ENCODE peak calls at places on chromosomes 2 and 18, in seven cellular contexts. One of them, this sample, is unnamed.
A peak's percentile ranks its signal among the peaks of the same experiment; 100 is the strongest.

GRCh38 chr2:38731090-38731489 is 20.1 kb downstream of the SRSF7 start:
- DNase-seq in PC-3: no peak
- DNase-seq in BJ: no peak
- DNase-seq in effector memory CD4-positive, alpha-beta T cell: no peak
- DNase-seq in mammary epithelial cell: no peak
- DNase-seq in CD8-positive, alpha-beta T cell: no peak
- DNase-seq in H1: no peak
- DNase-seq in this sample: no peak

GRCh38 chr2:42864641-42865280 is 72.4 kb upstream of the HAAO start:
- DNase-seq in PC-3: no peak
- DNase-seq in CD8-positive, alpha-beta T cell: no peak
- DNase-seq in BJ: no peak
- DNase-seq in mammary epithelial cell: no peak
- DNase-seq in effector memory CD4-positive, alpha-beta T cell: no peak
- DNase-seq in H1: no peak
- DNase-seq in this sample: no peak

GRCh38 chr2:240645346-240646060 is 20.2 kb downstream of the GPR35 start:
- DNase-seq in BJ: no peak
- DNase-seq in effector memory CD4-positive, alpha-beta T cell: no peak
- DNase-seq in mammary epithelial cell: no peak
- DNase-seq in CD8-positive, alpha-beta T cell: no peak
- DNase-seq in PC-3: no peak
- DNase-seq in H1: no peak
- DNase-seq in this sample: no peak

GRCh38 chr2:5982217-5982910 is 290.2 kb downstream of the SOX11 start:
- DNase-seq in mammary epithelial cell: no peak
- DNase-seq in CD8-positive, alpha-beta T cell: no peak
- DNase-seq in BJ: no peak
- DNase-seq in effector memory CD4-positive, alpha-beta T cell: no peak
- DNase-seq in PC-3: no peak
- DNase-seq in H1: no peak
- DNase-seq in this sample: no peak

GRCh38 chr18:79404567-79404910 is 8.8 kb downstream of the NFATC1 start:
- DNase-seq in BJ: no peak
- DNase-seq in H1: no peak
- DNase-seq in effector memory CD4-positive, alpha-beta T cell: peak; percentile 40
- DNase-seq in mammary epithelial cell: no peak
- DNase-seq in CD8-positive, alpha-beta T cell: no peak
- DNase-seq in PC-3: peak; percentile 33
- DNase-seq in this sample: no peak

GRCh38 chr18:48939368-48940097 is 11.2 kb downstream of the SMAD7 start:
- DNase-seq in effector memory CD4-positive, alpha-beta T cell: no peak
- DNase-seq in CD8-positive, alpha-beta T cell: no peak
- DNase-seq in PC-3: no peak
- DNase-seq in BJ: no peak
- DNase-seq in mammary epithelial cell: no peak
- DNase-seq in H1: no peak
- DNase-seq in this sample: no peak

GRCh38 chr2:123165616-123166015 is 859.5 kb upstream of the CNTNAP5 start:
- DNase-seq in BJ: no peak
- DNase-seq in PC-3: no peak
- DNase-seq in effector memory CD4-positive, alpha-beta T cell: no peak
- DNase-seq in CD8-positive, alpha-beta T cell: no peak
- DNase-seq in H1: no peak
- DNase-seq in mammary epithelial cell: no peak
- DNase-seq in this sample: no peak

GRCh38 chr2:27094353-27094984 is 7.9 kb downstream of the KHK start:
- DNase-seq in CD8-positive, alpha-beta T cell: no peak
- DNase-seq in H1: no peak
- DNase-seq in effector memory CD4-positive, alpha-beta T cell: no peak
- DNase-seq in mammary epithelial cell: no peak
- DNase-seq in BJ: no peak
- DNase-seq in PC-3: no peak
- DNase-seq in this sample: no peak

GRCh38 chr2:215435261-215435808 is 533 bp downstream of the FN1 start:
- DNase-seq in CD8-positive, alpha-beta T cell: no peak
- DNase-seq in mammary epithelial cell: no peak
- DNase-seq in H1: no peak
- DNase-seq in effector memory CD4-positive, alpha-beta T cell: no peak
- DNase-seq in BJ: no peak
- DNase-seq in PC-3: peak; percentile 37
- DNase-seq in this sample: no peak

GRCh38 chr18:76686737-76687231 is 135.6 kb upstream of the ZNF236 start:
- DNase-seq in BJ: no peak
- DNase-seq in effector memory CD4-positive, alpha-beta T cell: no peak
- DNase-seq in CD8-positive, alpha-beta T cell: no peak
- DNase-seq in mammary epithelial cell: peak; percentile 63
- DNase-seq in PC-3: peak; percentile 70
- DNase-seq in H1: no peak
- DNase-seq in this sample: no peak

GRCh38 chr18:29457316-29457715 is 1280.4 kb upstream of the CDH2 start:
- DNase-seq in mammary epithelial cell: peak; percentile 74
- DNase-seq in effector memory CD4-positive, alpha-beta T cell: no peak
- DNase-seq in PC-3: peak; percentile 83
- DNase-seq in H1: no peak
- DNase-seq in BJ: no peak
- DNase-seq in CD8-positive, alpha-beta T cell: no peak
- DNase-seq in this sample: no peak

GRCh38 chr2:71884303-71885042 is 263.2 kb downstream of the CYP26B1 start:
- DNase-seq in effector memory CD4-positive, alpha-beta T cell: no peak
- DNase-seq in CD8-positive, alpha-beta T cell: no peak
- DNase-seq in BJ: no peak
- DNase-seq in PC-3: peak; percentile 89
- DNase-seq in mammary epithelial cell: peak; percentile 80
- DNase-seq in H1: no peak
- DNase-seq in this sample: no peak

GRCh38 chr2:191682148-191682547 is 4.2 kb downstream of the NABP1 start:
- DNase-seq in BJ: no peak
- DNase-seq in CD8-positive, alpha-beta T cell: no peak
- DNase-seq in H1: no peak
- DNase-seq in effector memory CD4-positive, alpha-beta T cell: no peak
- DNase-seq in mammary epithelial cell: no peak
- DNase-seq in PC-3: peak; percentile 31
- DNase-seq in this sample: no peak

GRCh38 chr2:201642579-201643215 is 606 bp downstream of the TMEM237 start:
- DNase-seq in H1: peak; percentile 39
- DNase-seq in mammary epithelial cell: peak; percentile 81
- DNase-seq in PC-3: peak; percentile 85
- DNase-seq in BJ: peak; percentile 39
- DNase-seq in effector memory CD4-positive, alpha-beta T cell: peak; percentile 74
- DNase-seq in CD8-positive, alpha-beta T cell: peak; percentile 78
- DNase-seq in this sample: peak; percentile 48

GRCh38 chr18:48310353-48310752 is 98.8 kb downstream of the ZBTB7C start:
- DNase-seq in BJ: no peak
- DNase-seq in CD8-positive, alpha-beta T cell: no peak
- DNase-seq in PC-3: no peak
- DNase-seq in H1: no peak
- DNase-seq in effector memory CD4-positive, alpha-beta T cell: no peak
- DNase-seq in mammary epithelial cell: no peak
- DNase-seq in this sample: no peak

GRCh38 chr2:9690252-9690651 is 59.5 kb upstream of the YWHAQ start:
- DNase-seq in BJ: no peak
- DNase-seq in H1: no peak
- DNase-seq in PC-3: no peak
- DNase-seq in mammary epithelial cell: peak; percentile 36
- DNase-seq in effector memory CD4-positive, alpha-beta T cell: no peak
- DNase-seq in CD8-positive, alpha-beta T cell: no peak
- DNase-seq in this sample: no peak

GRCh38 chr2:156935611-156936010 is 321.9 kb upstream of the GALNT5 start:
- DNase-seq in BJ: no peak
- DNase-seq in effector memory CD4-positive, alpha-beta T cell: no peak
- DNase-seq in H1: no peak
- DNase-seq in mammary epithelial cell: peak; percentile 82
- DNase-seq in PC-3: peak; percentile 98
- DNase-seq in CD8-positive, alpha-beta T cell: no peak
- DNase-seq in this sample: no peak

GRCh38 chr2:96123290-96123689 is 6.9 kb upstream of the ADRA2B start:
- DNase-seq in effector memory CD4-positive, alpha-beta T cell: no peak
- DNase-seq in H1: no peak
- DNase-seq in mammary epithelial cell: no peak
- DNase-seq in CD8-positive, alpha-beta T cell: no peak
- DNase-seq in BJ: no peak
- DNase-seq in PC-3: no peak
- DNase-seq in this sample: no peak

GRCh38 chr2:227295806-227296205 is 29.2 kb upstream of the MFF start:
- DNase-seq in effector memory CD4-positive, alpha-beta T cell: no peak
- DNase-seq in H1: no peak
- DNase-seq in BJ: no peak
- DNase-seq in mammary epithelial cell: no peak
- DNase-seq in PC-3: no peak
- DNase-seq in CD8-positive, alpha-beta T cell: no peak
- DNase-seq in this sample: no peak

GRCh38 chr2:2859732-2860131 is 517.9 kb downstream of the EIPR1 start:
- DNase-seq in effector memory CD4-positive, alpha-beta T cell: no peak
- DNase-seq in mammary epithelial cell: no peak
- DNase-seq in CD8-positive, alpha-beta T cell: no peak
- DNase-seq in H1: no peak
- DNase-seq in PC-3: no peak
- DNase-seq in BJ: no peak
- DNase-seq in this sample: no peak

GRCh38 chr2:60745761-60746160 is 10.3 kb upstream of the PAPOLG start:
- DNase-seq in H1: no peak
- DNase-seq in CD8-positive, alpha-beta T cell: peak; percentile 15
- DNase-seq in BJ: no peak
- DNase-seq in effector memory CD4-positive, alpha-beta T cell: no peak
- DNase-seq in mammary epithelial cell: no peak
- DNase-seq in PC-3: no peak
- DNase-seq in this sample: no peak

GRCh38 chr18:13577091-13577697 is 149.2 kb downstream of the FAM210A start:
- DNase-seq in CD8-positive, alpha-beta T cell: no peak
- DNase-seq in PC-3: peak; percentile 22
- DNase-seq in BJ: peak; percentile 6
- DNase-seq in effector memory CD4-positive, alpha-beta T cell: no peak
- DNase-seq in mammary epithelial cell: peak; percentile 44
- DNase-seq in H1: no peak
- DNase-seq in this sample: no peak

GRCh38 chr2:148932536-148932935 is 57.5 kb downstream of the KIF5C start:
- DNase-seq in effector memory CD4-positive, alpha-beta T cell: no peak
- DNase-seq in mammary epithelial cell: no peak
- DNase-seq in PC-3: no peak
- DNase-seq in CD8-positive, alpha-beta T cell: no peak
- DNase-seq in H1: no peak
- DNase-seq in BJ: no peak
- DNase-seq in this sample: no peak

DNA sequence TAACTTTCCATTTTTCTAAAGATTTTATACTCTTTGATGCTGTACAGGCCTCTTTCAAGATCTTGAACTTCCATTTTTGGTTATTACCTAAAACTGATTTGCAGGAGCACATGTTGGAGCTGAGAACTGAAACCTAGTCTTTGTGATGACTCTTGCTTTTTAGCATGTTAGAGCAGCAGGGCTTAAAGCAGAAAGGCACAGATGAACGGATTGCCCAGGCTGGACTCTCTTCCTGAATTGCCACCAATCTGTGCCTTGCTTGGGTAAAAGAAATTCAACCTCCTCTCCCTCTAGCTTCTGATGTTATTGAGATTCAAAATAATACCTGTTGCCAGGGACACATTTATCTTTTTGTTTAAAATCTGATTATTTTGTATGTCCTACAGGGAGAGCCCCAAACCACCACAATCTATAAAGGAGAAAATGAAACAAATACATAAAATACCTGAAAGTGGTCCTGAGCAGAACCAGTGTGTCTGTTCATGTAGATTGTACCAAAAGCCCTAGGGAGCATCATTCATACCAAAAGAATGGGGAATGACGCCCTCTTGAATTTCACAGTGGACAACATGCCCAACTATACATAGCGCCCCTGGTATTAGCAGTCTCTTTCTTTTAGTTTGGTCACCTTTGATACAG is 277.0 kb upstream of the MAP2 start:
- DNase-seq in mammary epithelial cell: no peak
- DNase-seq in effector memory CD4-positive, alpha-beta T cell: no peak
- DNase-seq in BJ: no peak
- DNase-seq in PC-3: no peak
- DNase-seq in CD8-positive, alpha-beta T cell: no peak
- DNase-seq in H1: no peak
- DNase-seq in this sample: no peak
- H3K27me3 ChIP-seq in mammary epithelial cell: no peaks in the 10 kb centered on the region
- H3K27me3 ChIP-seq in effector memory CD4-positive, alpha-beta T cell: no peaks in the 10 kb centered on the region
- H3K27me3 ChIP-seq in BJ: no peaks in the 10 kb centered on the region
- H3K27me3 ChIP-seq in PC-3: peaks cover 18% of the 10 kb centered on the region
- H3K27me3 ChIP-seq in CD8-positive, alpha-beta T cell: no peaks in the 10 kb centered on the region
- H3K27me3 ChIP-seq in H1: no peaks in the 10 kb centered on the region
- H3K27me3 ChIP-seq in this sample: no peaks in the 10 kb centered on the region

DNA sequence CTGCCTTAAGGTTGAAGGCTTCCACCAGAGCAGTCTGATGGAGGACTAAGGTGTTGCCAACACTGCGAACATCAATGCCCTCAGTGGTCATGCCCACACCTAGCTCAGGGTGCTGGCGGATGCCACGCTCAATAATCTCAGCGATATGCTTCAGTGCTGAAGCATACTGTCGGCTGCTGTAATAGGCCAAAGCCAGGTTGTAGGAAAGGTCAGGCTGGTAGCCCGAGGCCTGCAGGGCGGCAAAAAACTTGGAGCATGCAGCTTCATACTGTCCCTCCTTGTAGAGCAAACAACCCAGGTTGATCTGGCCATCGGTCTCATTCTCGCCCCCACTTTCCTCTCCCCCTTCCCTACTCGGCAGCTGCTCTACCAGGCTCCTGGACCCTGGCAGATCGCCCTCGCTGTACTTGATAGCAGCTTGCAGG is 159.4 kb downstream of the AGPS start:
- DNase-seq in H1: no peak
- DNase-seq in BJ: no peak
- DNase-seq in effector memory CD4-positive, alpha-beta T cell: no peak
- DNase-seq in PC-3: no peak
- DNase-seq in CD8-positive, alpha-beta T cell: no peak
- DNase-seq in mammary epithelial cell: no peak
- DNase-seq in this sample: no peak
- H3K4me3 ChIP-seq in H1: peak overlapping the region; percentile 81
- H3K4me3 ChIP-seq in BJ: peak overlapping the region; percentile 71
- H3K4me3 ChIP-seq in effector memory CD4-positive, alpha-beta T cell: peak overlapping the region; percentile 75
- H3K4me3 ChIP-seq in PC-3: peak overlapping the region; percentile 94
- H3K4me3 ChIP-seq in CD8-positive, alpha-beta T cell: peak overlapping the region; percentile 99
- H3K4me3 ChIP-seq in mammary epithelial cell: peak overlapping the region; percentile 74
- H3K4me3 ChIP-seq in this sample: peak overlapping the region; percentile 60

GRCh38 chr2:181461056-181461630 is 4.0 kb downstream of the ITGA4 start:
- DNase-seq in H1: no peak
- DNase-seq in CD8-positive, alpha-beta T cell: no peak
- DNase-seq in PC-3: no peak
- DNase-seq in BJ: no peak
- DNase-seq in effector memory CD4-positive, alpha-beta T cell: no peak
- DNase-seq in mammary epithelial cell: no peak
- DNase-seq in this sample: no peak
- H3K27me3 ChIP-seq in H1: peaks cover 23% of the 10 kb centered on the region
- H3K27me3 ChIP-seq in CD8-positive, alpha-beta T cell: no peaks in the 10 kb centered on the region
- H3K27me3 ChIP-seq in PC-3: no peaks in the 10 kb centered on the region
- H3K27me3 ChIP-seq in BJ: no peaks in the 10 kb centered on the region
- H3K27me3 ChIP-seq in effector memory CD4-positive, alpha-beta T cell: no peaks in the 10 kb centered on the region
- H3K27me3 ChIP-seq in mammary epithelial cell: no peaks in the 10 kb centered on the region
- H3K27me3 ChIP-seq in this sample: peaks cover 16% of the 10 kb centered on the region

DNA sequence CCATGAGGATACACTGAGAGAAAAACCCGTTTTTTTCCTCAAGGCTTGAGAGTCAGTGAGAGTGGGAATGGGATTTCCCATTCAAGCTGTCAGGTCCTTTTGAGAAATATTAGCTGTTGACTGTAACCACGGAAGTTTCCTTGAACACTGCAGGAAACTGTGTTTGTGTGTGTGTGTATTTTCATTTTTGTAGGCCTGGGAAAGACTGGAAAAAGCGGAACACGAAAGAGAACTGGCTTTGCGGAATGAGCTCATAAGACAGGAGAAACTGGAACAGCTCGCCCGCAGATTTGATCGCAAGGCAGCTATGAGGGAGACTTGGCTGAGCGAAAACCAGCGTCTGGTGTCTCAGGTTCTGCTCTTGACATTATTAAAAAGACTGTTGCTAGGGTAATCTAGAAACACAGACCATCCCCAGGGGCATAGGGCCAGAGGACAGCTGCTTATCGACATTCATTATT is 98.8 kb upstream of the EML6 start:
- DNase-seq in H1: no peak
- DNase-seq in CD8-positive, alpha-beta T cell: no peak
- DNase-seq in PC-3: no peak
- DNase-seq in effector memory CD4-positive, alpha-beta T cell: no peak
- DNase-seq in mammary epithelial cell: no peak
- DNase-seq in BJ: no peak
- DNase-seq in this sample: no peak
- H3K4me3 ChIP-seq in H1: no peak overlapping the region
- H3K4me3 ChIP-seq in CD8-positive, alpha-beta T cell: no peak overlapping the region
- H3K4me3 ChIP-seq in PC-3: no peak overlapping the region
- H3K4me3 ChIP-seq in effector memory CD4-positive, alpha-beta T cell: no peak overlapping the region
- H3K4me3 ChIP-seq in mammary epithelial cell: no peak overlapping the region
- H3K4me3 ChIP-seq in BJ: no peak overlapping the region
- H3K4me3 ChIP-seq in this sample: no peak overlapping the region